ENCODE peak calls at places on chromosomes 6 and 20, in five cellular contexts. One of them, this sample, is unnamed.

GRCh38 chr20:63090682-63091571 is 84.2 kb upstream of the BHLHE23 start:
- DNase-seq in RPMI7951: no peak
- DNase-seq in T-helper 1 cell: no peak
- DNase-seq in pancreas: peak; percentile 36
- DNase-seq in activated CD4-positive, alpha-beta T cell treated with anti-CD3 and anti-CD28 coated beads, Interleukin-2, amount 50 U/mL, for 1 hour: no peak
- DNase-seq in this sample: peak; percentile 38

GRCh38 chr6:70225052-70225451 is 77.8 kb downstream of the COL9A1 start:
- DNase-seq in T-helper 1 cell: no peak
- DNase-seq in activated CD4-positive, alpha-beta T cell treated with anti-CD3 and anti-CD28 coated beads, Interleukin-2, amount 50 U/mL, for 1 hour: no peak
- DNase-seq in pancreas: no peak
- DNase-seq in RPMI7951: peak; percentile 19
- DNase-seq in this sample: no peak

GRCh38 chr6:111207141-111207858 is 120.0 kb downstream of the SLC16A10 start:
- DNase-seq in RPMI7951: no peak
- DNase-seq in T-helper 1 cell: no peak
- DNase-seq in activated CD4-positive, alpha-beta T cell treated with anti-CD3 and anti-CD28 coated beads, Interleukin-2, amount 50 U/mL, for 1 hour: no peak
- DNase-seq in pancreas: no peak
- DNase-seq in this sample: no peak

GRCh38 chr20:47330933-47331708 is 25.4 kb downstream of the ZMYND8 start:
- DNase-seq in T-helper 1 cell: no peak
- DNase-seq in RPMI7951: peak; percentile 100
- DNase-seq in pancreas: no peak
- DNase-seq in activated CD4-positive, alpha-beta T cell treated with anti-CD3 and anti-CD28 coated beads, Interleukin-2, amount 50 U/mL, for 1 hour: no peak
- DNase-seq in this sample: no peak

GRCh38 chr6:47571488-47571887 is 93.9 kb downstream of the CD2AP start:
- DNase-seq in activated CD4-positive, alpha-beta T cell treated with anti-CD3 and anti-CD28 coated beads, Interleukin-2, amount 50 U/mL, for 1 hour: no peak
- DNase-seq in T-helper 1 cell: no peak
- DNase-seq in RPMI7951: no peak
- DNase-seq in pancreas: no peak
- DNase-seq in this sample: no peak

GRCh38 chr6:157647261-157647915 is 175.7 kb upstream of the SNX9 start:
- DNase-seq in activated CD4-positive, alpha-beta T cell treated with anti-CD3 and anti-CD28 coated beads, Interleukin-2, amount 50 U/mL, for 1 hour: no peak
- DNase-seq in pancreas: no peak
- DNase-seq in RPMI7951: no peak
- DNase-seq in T-helper 1 cell: peak; percentile 62
- DNase-seq in this sample: no peak

GRCh38 chr20:51311636-51312479 is 230.7 kb downstream of the NFATC2 start:
- DNase-seq in T-helper 1 cell: no peak
- DNase-seq in RPMI7951: peak; percentile 58
- DNase-seq in pancreas: no peak
- DNase-seq in activated CD4-positive, alpha-beta T cell treated with anti-CD3 and anti-CD28 coated beads, Interleukin-2, amount 50 U/mL, for 1 hour: no peak
- DNase-seq in this sample: no peak

GRCh38 chr6:4957521-4958231 is 46.2 kb downstream of the RPP40 start:
- DNase-seq in T-helper 1 cell: no peak
- DNase-seq in pancreas: no peak
- DNase-seq in activated CD4-positive, alpha-beta T cell treated with anti-CD3 and anti-CD28 coated beads, Interleukin-2, amount 50 U/mL, for 1 hour: no peak
- DNase-seq in RPMI7951: peak; percentile 13
- DNase-seq in this sample: no peak

GRCh38 chr6:140586426-140587061 is 1212.1 kb upstream of the CITED2 start:
- DNase-seq in T-helper 1 cell: peak; percentile 78
- DNase-seq in pancreas: no peak
- DNase-seq in RPMI7951: no peak
- DNase-seq in activated CD4-positive, alpha-beta T cell treated with anti-CD3 and anti-CD28 coated beads, Interleukin-2, amount 50 U/mL, for 1 hour: no peak
- DNase-seq in this sample: no peak

GRCh38 chr6:68747110-68747509 is 112.0 kb downstream of the ADGRB3 start:
- DNase-seq in pancreas: no peak
- DNase-seq in activated CD4-positive, alpha-beta T cell treated with anti-CD3 and anti-CD28 coated beads, Interleukin-2, amount 50 U/mL, for 1 hour: no peak
- DNase-seq in T-helper 1 cell: no peak
- DNase-seq in RPMI7951: no peak
- DNase-seq in this sample: no peak

GRCh38 chr6:112007805-112008204 is 46.1 kb upstream of the CCN6 start:
- DNase-seq in activated CD4-positive, alpha-beta T cell treated with anti-CD3 and anti-CD28 coated beads, Interleukin-2, amount 50 U/mL, for 1 hour: no peak
- DNase-seq in T-helper 1 cell: no peak
- DNase-seq in pancreas: no peak
- DNase-seq in RPMI7951: peak; percentile 32
- DNase-seq in this sample: peak; percentile 60

GRCh38 chr20:64261138-64261537 is 5.6 kb downstream of the PCMTD2 start:
- DNase-seq in RPMI7951: peak; percentile 29
- DNase-seq in pancreas: no peak
- DNase-seq in activated CD4-positive, alpha-beta T cell treated with anti-CD3 and anti-CD28 coated beads, Interleukin-2, amount 50 U/mL, for 1 hour: no peak
- DNase-seq in T-helper 1 cell: no peak
- DNase-seq in this sample: no peak

This sample was measured in lower lobe of right lung.